ENCODE peak calls at places on chromosomes 12 and 14, in ten cellular contexts. W, M, Y, I, N, T, C, L, O and P are unnamed samples.
A peak's percentile ranks its signal among the peaks of the same experiment; 100 is the strongest.

GRCh38 chr12:51441583-51441982 is 17.0 kb downstream of the SLC4A8 start:
- DNase-seq in W (no peak), M (peak; percentile 81), Y (no peak), I (no peak), N (peak; percentile 32), T (peak; percentile 52), C (peak; percentile 37), L (no peak), O (no peak), P (no peak)

GRCh38 chr12:124774462-124775167 is 89.0 kb downstream of the SCARB1 start:
- DNase-seq in W (no peak), M (peak; percentile 99), Y (peak; percentile 20), I (no peak), N (peak; percentile 100), T (peak; percentile 72), C (peak; percentile 88), L (no peak), O (no peak), P (peak; percentile 99)

GRCh38 chr12:52836042-52836466 is 1.9 kb upstream of the KRT79 start:
- DNase-seq in W (no peak), M (peak; percentile 74), Y (no peak), I (no peak), N (no peak), T (no peak), C (no peak), L (no peak), O (peak; percentile 40), P (no peak)

GRCh38 chr12:106248849-106249371 is 1.1 kb upstream of the CKAP4 start:
- DNase-seq in W (no peak), M (peak; percentile 75), Y (no peak), I (no peak), N (no peak), T (no peak), C (no peak), L (no peak), O (peak; percentile 76), P (peak; percentile 57)

GRCh38 chr12:77064891-77065360 is 443 bp downstream of the E2F7 start:
- DNase-seq in W (no peak), M (peak; percentile 15), Y (no peak), I (no peak), N (no peak), T (no peak), C (no peak), L (peak; percentile 86), O (no peak), P (no peak)

GRCh38 chr14:75479770-75480600 is 42.3 kb upstream of the BATF start:
- DNase-seq in W (no peak), M (no peak), Y (no peak), I (no peak), N (no peak), T (no peak), C (no peak), L (peak; percentile 56), O (no peak), P (peak; percentile 84)

GRCh38 chr12:24997496-24997895 is 48.6 kb upstream of the BCAT1 start:
- DNase-seq in W (no peak), M (no peak), Y (no peak), I (no peak), N (no peak), T (no peak), C (no peak), L (no peak), O (no peak), P (peak; percentile 31)

GRCh38 chr14:29858299-29858698 is 69.3 kb downstream of the PRKD1 start:
- DNase-seq in W (no peak), M (no peak), Y (no peak), I (no peak), N (no peak), T (no peak), C (no peak), L (no peak), O (no peak), P (no peak)

GRCh38 chr12:84910549-84911241 is 1.9 kb downstream of the SLC6A15 start:
- DNase-seq in W (no peak), M (peak; percentile 47), Y (no peak), I (no peak), N (no peak), T (peak; percentile 37), C (no peak), L (no peak), O (no peak), P (no peak)

GRCh38 chr12:50574621-50575348 is 70.0 kb downstream of the DIP2B start:
- DNase-seq in W (no peak), M (no peak), Y (no peak), I (no peak), N (no peak), T (no peak), C (no peak), L (no peak), O (no peak), P (no peak)

DNA sequence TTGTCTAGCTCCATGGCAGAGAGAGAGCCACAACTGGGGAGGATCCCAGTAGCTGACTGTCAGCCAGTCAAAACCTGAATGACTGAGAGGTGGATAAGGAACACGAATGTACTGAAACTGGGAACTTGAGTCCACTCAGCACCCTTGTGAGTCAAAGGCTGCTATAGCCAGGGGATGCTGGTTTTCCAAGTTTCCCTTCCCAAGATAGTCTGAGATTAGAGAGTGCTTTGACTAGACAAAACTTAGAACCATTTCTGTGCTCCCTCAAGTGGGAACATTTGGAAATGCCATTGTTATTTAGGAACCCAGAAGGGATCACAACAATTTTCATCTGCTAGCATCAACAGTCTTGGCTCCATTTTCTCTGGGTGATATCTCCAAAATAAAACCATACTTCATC is 4.0 kb downstream of the PRKAG1 start:
- DNase-seq in W (no peak), M (peak; percentile 45), Y (no peak), I (no peak), N (no peak), T (no peak), C (no peak), L (no peak), O (no peak), P (no peak)
- TF ChIP-seq CTCF in W (peak; percentile 15), M (peak; percentile 19), Y (no peak), I (no peak), N (peak; percentile 50), T (no peak), C (peak; percentile 40), L (no peak), O (no peak), P (no peak)

GRCh38 chr14:57699947-57700346 is 165.9 kb downstream of the SLC35F4 start:
- DNase-seq in W (no peak), M (no peak), Y (no peak), I (no peak), N (no peak), T (no peak), C (no peak), L (no peak), O (no peak), P (no peak)
- TF ChIP-seq CTCF in W (no peak), M (no peak), Y (no peak), I (no peak), N (no peak), T (no peak), C (no peak), L (no peak), O (no peak), P (no peak)

DNA sequence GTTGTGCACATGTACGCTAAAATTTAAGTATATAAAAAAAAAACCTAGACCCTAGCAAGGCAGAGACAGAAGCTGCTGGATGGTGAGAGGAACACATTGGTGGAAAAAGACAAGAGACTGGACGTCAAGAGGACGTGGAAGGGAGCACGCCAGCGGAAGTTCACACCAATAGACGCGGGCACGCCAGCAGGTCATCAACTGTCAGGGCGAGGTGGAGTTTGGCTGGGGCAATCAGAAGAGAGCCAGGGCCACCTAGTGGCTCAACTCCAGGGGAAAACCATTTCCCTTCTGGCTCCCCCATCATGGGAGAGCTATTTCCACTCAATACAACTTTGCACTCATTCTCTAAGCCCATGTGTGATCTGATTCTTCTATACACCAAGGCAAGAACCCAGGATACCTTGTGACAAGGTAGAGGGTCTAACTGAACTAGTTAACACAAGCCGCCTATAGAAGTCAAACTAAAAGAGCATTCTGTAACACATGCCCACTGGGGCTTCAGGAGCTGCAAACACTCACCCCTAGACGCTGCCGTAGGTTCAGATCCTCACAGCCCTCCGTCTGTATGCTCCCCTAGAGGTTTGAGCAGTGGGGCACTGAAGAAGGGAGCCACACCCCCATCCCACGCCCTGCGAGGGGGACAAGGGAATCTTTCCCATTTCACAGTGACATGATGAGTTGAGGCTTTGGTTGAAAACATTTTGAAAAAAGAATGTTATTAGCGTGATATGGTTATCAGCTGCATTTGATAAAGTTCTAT is 702.7 kb downstream of the TMTC2 start:
- DNase-seq in W (no peak), M (no peak), Y (no peak), I (no peak), N (no peak), T (peak; percentile 34), C (no peak), L (no peak), O (no peak), P (peak; percentile 5)
- TF ChIP-seq CTCF in W (peak; percentile 9), M (no peak), Y (peak; percentile 48), I (no peak), N (no peak), T (peak; percentile 21), C (no peak), L (no peak), O (no peak), P (no peak)

GRCh38 chr12:48965447-48965846 is 6.1 kb downstream of the WNT10B start:
- DNase-seq in W (no peak), M (no peak), Y (no peak), I (no peak), N (no peak), T (no peak), C (no peak), L (no peak), O (no peak), P (no peak)
- TF ChIP-seq CTCF in W (peak; percentile 41), M (peak; percentile 40), Y (no peak), I (no peak), N (peak; percentile 61), T (no peak), C (peak; percentile 66), L (no peak), O (no peak), P (no peak)

GRCh38 chr14:69059658-69060648 is 80.9 kb upstream of the ACTN1 start:
- DNase-seq in W (peak; percentile 81), M (peak; percentile 99), Y (no peak), I (no peak), N (peak; percentile 74), T (no peak), C (peak; percentile 93), L (no peak), O (peak; percentile 51), P (no peak)

GRCh38 chr14:69055125-69055524 is 76.0 kb upstream of the ACTN1 start:
- DNase-seq in W (peak; percentile 91), M (peak; percentile 96), Y (no peak), I (no peak), N (no peak), T (no peak), C (no peak), L (no peak), O (peak; percentile 88), P (no peak)

GRCh38 chr14:69055973-69056372 is 76.9 kb upstream of the ACTN1 start:
- DNase-seq in W (no peak), M (no peak), Y (no peak), I (no peak), N (no peak), T (no peak), C (no peak), L (no peak), O (no peak), P (no peak)

GRCh38 chr14:69054030-69054429 is 74.9 kb upstream of the ACTN1 start:
- DNase-seq in W (no peak), M (no peak), Y (no peak), I (no peak), N (no peak), T (no peak), C (no peak), L (no peak), O (no peak), P (no peak)

GRCh38 chr14:69056389-69056788 is 77.3 kb upstream of the ACTN1 start:
- DNase-seq in W (peak; percentile 66), M (no peak), Y (no peak), I (no peak), N (no peak), T (no peak), C (no peak), L (no peak), O (peak; percentile 53), P (no peak)
- TF ChIP-seq CTCF in W (peak; percentile 18), M (no peak), Y (no peak), I (no peak), N (no peak), T (no peak), C (no peak), L (no peak), O (no peak), P (no peak)